ENCODE peak calls at places on chromosomes 11 and 22, in six cellular contexts. X is lung microvascular endothelial cell, O is ELF-1, F is RWPE1, G is GM20000, J is left kidney. P is an unnamed sample.

GRCh38 chr22:44497218-44497903 is 672 bp downstream of the RTL6 start:
- DNase-seq in X (peak), G (no peak), J (peak), F (peak), O (no peak), P (peak)

GRCh38 chr11:117313103-117313502 is 3.0 kb downstream of the BACE1 start:
- DNase-seq in F (no peak), X (no peak), O (no peak), J (no peak), G (no peak), P (no peak)

GRCh38 chr22:21641417-21641794 is 696 bp upstream of the SDF2L1 start:
- DNase-seq in O (no peak), J (peak), X (peak), F (no peak), G (peak), P (no peak)

GRCh38 chr11:10763766-10764165 is 12.7 kb downstream of the CTR9 start:
- DNase-seq in O (no peak), G (no peak), J (no peak), F (no peak), X (no peak), P (no peak)

GRCh38 chr11:120985718-120986569 is 38.0 kb upstream of the TBCEL start:
- DNase-seq in O (peak), J (peak), G (peak), X (peak), F (peak), P (peak)

GRCh38 chr11:117915672-117916235 is 13.4 kb downstream of the TMPRSS13 start:
- DNase-seq in X (no peak), O (no peak), G (no peak), F (no peak), J (no peak), P (no peak)

GRCh38 chr22:21652547-21653545 is 10.7 kb downstream of the SDF2L1 start:
- DNase-seq in F (no peak), J (peak), O (peak), G (no peak), X (no peak), P (no peak)

GRCh38 chr22:49754674-49755590 is 72.7 kb downstream of the BRD1 start:
- DNase-seq in F (no peak), O (no peak), J (no peak), G (no peak), X (no peak), P (no peak)

GRCh38 chr11:114091791-114092397 is 32.4 kb downstream of the ZBTB16 start:
- DNase-seq in F (no peak), G (no peak), J (peak), O (peak), X (no peak), P (no peak)

GRCh38 chr11:111983187-111983986 is 41.8 kb upstream of the DLAT start:
- DNase-seq in X (peak), F (peak), J (peak), O (peak), G (no peak), P (peak)

GRCh38 chr11:124602193-124602592 is 9.0 kb upstream of the PANX3 start:
- DNase-seq in X (no peak), O (no peak), J (no peak), F (no peak), G (no peak), P (no peak)

GRCh38 chr11:76625787-76626186 is 44.8 kb downstream of the LRRC32 start:
- DNase-seq in G (no peak), O (no peak), F (no peak), X (no peak), J (no peak), P (no peak)

GRCh38 chr11:8034604-8035224 is 46.3 kb upstream of the TUB start:
- DNase-seq in J (no peak), G (no peak), O (no peak), F (no peak), X (no peak), P (no peak)

GRCh38 chr22:26585104-26585790 is 4.7 kb downstream of the TPST2 start:
- DNase-seq in G (no peak), O (no peak), F (peak), X (no peak), J (no peak), P (peak)

GRCh38 chr11:66318576-66318970 is 1.7 kb upstream of the CD248 start:
- DNase-seq in O (no peak), G (no peak), J (no peak), F (no peak), X (no peak), P (no peak)

GRCh38 chr11:37509471-37509870 is 911.4 kb upstream of the RAG2 start:
- DNase-seq in O (no peak), F (no peak), X (no peak), G (no peak), J (no peak), P (no peak)

GRCh38 chr11:74018331-74019005 is 9.6 kb upstream of the UCP3 start:
- DNase-seq in J (no peak), X (peak), G (no peak), F (no peak), O (no peak), P (no peak)

GRCh38 chr11:73878771-73879170 is 2.0 kb downstream of the PAAF1 start:
- DNase-seq in O (no peak), F (no peak), G (no peak), J (no peak), X (no peak), P (no peak)

GRCh38 chr11:84045146-84045545 is 759.0 kb upstream of the CCDC90B start:
- DNase-seq in J (no peak), X (no peak), F (no peak), O (no peak), G (no peak), P (no peak)

GRCh38 chr11:81129618-81130017 is 1604.0 kb downstream of the FAM181B start:
- DNase-seq in J (no peak), G (no peak), X (no peak), O (no peak), F (no peak), P (no peak)

GRCh38 chr11:110720646-110721283 is 8.5 kb upstream of the ARHGAP20 start:
- DNase-seq in G (no peak), O (no peak), J (peak), X (no peak), F (no peak), P (no peak)

GRCh38 chr11:2459796-2460531 is 15.2 kb downstream of the KCNQ1 start:
- DNase-seq in F (no peak), J (no peak), X (no peak), G (no peak), O (no peak), P (no peak)

GRCh38 chr11:105933666-105934065 is 88.4 kb downstream of the MSANTD4 start:
- DNase-seq in X (no peak), G (no peak), J (no peak), F (no peak), O (no peak), P (no peak)

GRCh38 chr11:117663389-117663788 is 133.6 kb downstream of the DSCAML1 start:
- DNase-seq in X (no peak), J (no peak), O (no peak), G (no peak), F (no peak), P (no peak)

GRCh38 chr22:35314161-35314942 is 14.7 kb downstream of the TOM1 start:
- DNase-seq in F (no peak), X (peak), J (peak), G (no peak), O (peak), P (no peak)

GRCh38 chr11:3120071-3120792 is 44.9 kb downstream of the OSBPL5 start:
- DNase-seq in O (no peak), G (no peak), X (no peak), F (no peak), J (no peak), P (no peak)

GRCh38 chr22:27820896-27821866 is 19.6 kb upstream of the MN1 start:
- DNase-seq in G (no peak), O (peak), J (no peak), F (no peak), X (no peak), P (peak)

GRCh38 chr11:19374189-19374588 is 133.4 kb upstream of the E2F8 start:
- DNase-seq in O (no peak), G (no peak), J (no peak), X (peak), F (peak), P (peak)

GRCh38 chr11:9760180-9760550 is 96.3 kb downstream of the SWAP70 start:
- DNase-seq in X (no peak), J (peak), G (no peak), O (no peak), F (no peak), P (no peak)

GRCh38 chr11:2296913-2297622 is 4.7 kb downstream of the C11orf21 start:
- DNase-seq in O (peak), F (no peak), J (no peak), G (no peak), X (no peak), P (no peak)

GRCh38 chr11:22037505-22037904 is 155.4 kb upstream of the ANO5 start:
- DNase-seq in O (no peak), F (no peak), J (no peak), G (no peak), X (no peak), P (no peak)

GRCh38 chr11:8758619-8759169 is 76.1 kb downstream of the RPL27A start:
- DNase-seq in O (no peak), J (no peak), G (no peak), X (no peak), F (no peak), P (no peak)

GRCh38 chr11:132471491-132471890 is 1060.8 kb downstream of the OPCML start:
- DNase-seq in J (no peak), G (no peak), X (no peak), O (no peak), F (no peak), P (peak)

GRCh38 chr11:19614370-19614936 is 98.2 kb upstream of the NAV2 start:
- DNase-seq in O (no peak), G (peak), X (peak), F (no peak), J (no peak), P (no peak)

GRCh38 chr22:22460635-22461034 is 47.9 kb downstream of the ZNF280B start:
- DNase-seq in X (peak), O (no peak), G (no peak), J (no peak), F (no peak), P (peak)

GRCh38 chr22:30430933-30431332 is 5.4 kb downstream of the MTFP1 start:
- DNase-seq in G (no peak), O (no peak), X (no peak), F (no peak), J (no peak), P (no peak)

GRCh38 chr11:2809854-2810253 is 75.7 kb downstream of the CDKN1C start:
- DNase-seq in F (no peak), X (no peak), G (no peak), J (no peak), O (no peak), P (no peak)

P was measured in A673.